ENCODE peak calls at places on chromosomes 11 and 22, in ten cellular contexts. G is HTR-8/SVneo, W is activated T-cell treated with anti-CD3 and anti-CD28 coated beads for 1 hour, V is astrocyte of the spinal cord, T is choroid plexus epithelial cell, M is mucosa of descending colon, H is mesenteric fat pad, E is heart right ventricle, I is transverse colon, N is A549. P is an unnamed sample.

GRCh38 chr11:65291613-65292012 is 23.1 kb upstream of the CDC42EP2 start:
- DNase-seq in G (no peak), W (no peak), V (peak; percentile 67), T (peak; percentile 84), M (no peak), H (no peak), E (no peak), I (no peak), N (no peak), P (no peak)

GRCh38 chr11:111001091-111001430 is 244.5 kb upstream of the POU2AF2 start:
- DNase-seq in G (no peak), W (no peak), V (no peak), T (no peak), M (no peak), H (no peak), E (no peak), I (no peak), N (no peak), P (no peak)

GRCh38 chr11:125443767-125444311 is 52.2 kb downstream of the FEZ1 start:
- DNase-seq in G (no peak), W (no peak), V (no peak), T (no peak), M (no peak), H (peak; percentile 71), E (no peak), I (no peak), N (no peak), P (no peak)

GRCh38 chr22:28917747-28918543 is 34.6 kb downstream of the ZNRF3 start:
- DNase-seq in G (no peak), W (no peak), V (peak; percentile 81), T (peak; percentile 81), M (peak; percentile 52), H (peak; percentile 65), E (peak; percentile 30), I (peak; percentile 32), N (peak; percentile 7), P (no peak)

GRCh38 chr22:33512961-33513360 is 407.3 kb downstream of the LARGE1 start:
- DNase-seq in G (no peak), W (no peak), V (no peak), T (no peak), M (no peak), H (no peak), E (no peak), I (no peak), N (no peak), P (no peak)

GRCh38 chr11:8354622-8355417 is 91.1 kb upstream of the LMO1 start:
- DNase-seq in G (no peak), W (no peak), V (no peak), T (peak; percentile 26), M (no peak), H (no peak), E (no peak), I (no peak), N (no peak), P (no peak)

GRCh38 chr22:32333769-32334639 is 23.7 kb upstream of the RFPL3 start:
- DNase-seq in G (no peak), W (no peak), V (no peak), T (no peak), M (no peak), H (peak; percentile 57), E (no peak), I (no peak), N (no peak), P (no peak)

GRCh38 chr11:46637546-46637945 is 20.2 kb downstream of the ATG13 start:
- DNase-seq in G (no peak), W (no peak), V (no peak), T (no peak), M (no peak), H (no peak), E (no peak), I (no peak), N (no peak), P (no peak)

GRCh38 chr11:69467646-69468045 is 13.8 kb upstream of the LINC01488 start:
- DNase-seq in G (no peak), W (no peak), V (no peak), T (no peak), M (peak; percentile 40), H (no peak), E (no peak), I (no peak), N (no peak), P (no peak)

GRCh38 chr11:127474735-127475134 is 474.2 kb upstream of the KIRREL3 start:
- DNase-seq in G (no peak), W (no peak), V (no peak), T (no peak), M (no peak), H (no peak), E (no peak), I (no peak), N (no peak), P (no peak)

GRCh38 chr11:98711011-98711410 is 309.7 kb upstream of the CNTN5 start:
- DNase-seq in G (no peak), W (no peak), V (peak; percentile 11), T (peak; percentile 13), M (no peak), H (no peak), E (no peak), I (no peak), N (no peak), P (no peak)

GRCh38 chr11:24855951-24856350 is 359.1 kb downstream of the LUZP2 start:
- DNase-seq in G (no peak), W (no peak), V (no peak), T (no peak), M (no peak), H (no peak), E (no peak), I (no peak), N (no peak), P (no peak)

GRCh38 chr11:8209208-8209807 is 40.5 kb upstream of the RIC3 start:
- DNase-seq in G (no peak), W (no peak), V (no peak), T (no peak), M (no peak), H (no peak), E (peak; percentile 59), I (no peak), N (no peak), P (peak; percentile 48)

GRCh38 chr11:61445535-61445934 is 15.6 kb downstream of the SDHAF2 start:
- DNase-seq in G (no peak), W (no peak), V (no peak), T (no peak), M (no peak), H (no peak), E (no peak), I (no peak), N (no peak), P (no peak)

GRCh38 chr11:92383430-92383829 is 158.8 kb downstream of the FAT3 start:
- DNase-seq in G (peak; percentile 44), W (no peak), V (peak; percentile 61), T (peak; percentile 16), M (no peak), H (no peak), E (no peak), I (no peak), N (no peak), P (no peak)

GRCh38 chr11:44305643-44306468 is 4.1 kb downstream of the ALX4 start:
- DNase-seq in G (no peak), W (no peak), V (no peak), T (peak; percentile 32), M (no peak), H (no peak), E (no peak), I (peak; percentile 20), N (no peak), P (peak; percentile 53)

GRCh38 chr22:19765477-19766234 is 5.1 kb downstream of the TBX1 start:
- DNase-seq in G (no peak), W (no peak), V (no peak), T (no peak), M (no peak), H (no peak), E (peak; percentile 37), I (no peak), N (no peak), P (no peak)

GRCh38 chr11:17407575-17407974 is 19.1 kb upstream of the KCNJ11 start:
- DNase-seq in G (no peak), W (no peak), V (no peak), T (peak; percentile 8), M (no peak), H (no peak), E (no peak), I (no peak), N (no peak), P (no peak)

GRCh38 chr22:33126881-33127280 is 68.7 kb upstream of the SYN3 start:
- DNase-seq in G (no peak), W (no peak), V (no peak), T (peak; percentile 1), M (no peak), H (no peak), E (no peak), I (no peak), N (no peak), P (no peak)

GRCh38 chr11:1557904-1558831 is 13.9 kb downstream of the DUSP8 start:
- DNase-seq in G (peak; percentile 81), W (no peak), V (peak; percentile 70), T (peak; percentile 50), M (peak; percentile 66), H (no peak), E (peak; percentile 55), I (peak; percentile 66), N (peak; percentile 71), P (no peak)

GRCh38 chr11:33635161-33635560 is 65.5 kb downstream of the C11orf91 start:
- DNase-seq in G (no peak), W (no peak), V (no peak), T (peak; percentile 87), M (no peak), H (no peak), E (peak; percentile 56), I (no peak), N (no peak), P (no peak)

GRCh38 chr11:86182976-86183584 is 61.5 kb upstream of the EED start:
- DNase-seq in G (no peak), W (no peak), V (no peak), T (peak; percentile 32), M (peak; percentile 64), H (no peak), E (no peak), I (peak; percentile 80), N (no peak), P (peak; percentile 91)

GRCh38 chr11:12802418-12803085 is 128.3 kb downstream of the TEAD1 start:
- DNase-seq in G (peak; percentile 54), W (no peak), V (peak; percentile 86), T (peak; percentile 84), M (peak; percentile 88), H (no peak), E (peak; percentile 34), I (peak; percentile 84), N (peak; percentile 94), P (no peak)

GRCh38 chr11:70705097-70705496 is 306.8 kb downstream of the CTTN start:
- DNase-seq in G (no peak), W (no peak), V (no peak), T (no peak), M (no peak), H (no peak), E (no peak), I (no peak), N (no peak), P (no peak)

GRCh38 chr22:41256254-41256897 is 15.6 kb upstream of the CHADL start:
- DNase-seq in G (peak; percentile 33), W (no peak), V (peak; percentile 64), T (peak; percentile 90), M (no peak), H (no peak), E (no peak), I (no peak), N (peak; percentile 59), P (no peak)

GRCh38 chr11:116791002-116791812 is 472 bp downstream of the APOA5 start:
- DNase-seq in G (peak; percentile 70), W (peak; percentile 68), V (peak; percentile 55), T (peak; percentile 71), M (peak; percentile 81), H (no peak), E (peak; percentile 86), I (peak; percentile 84), N (peak; percentile 79), P (peak; percentile 86)

GRCh38 chr11:71076021-71076420 is 176.4 kb downstream of the SHANK2 start:
- DNase-seq in G (no peak), W (no peak), V (no peak), T (no peak), M (no peak), H (no peak), E (no peak), I (no peak), N (no peak), P (no peak)

GRCh38 chr11:11845551-11845950 is 3.8 kb downstream of the USP47 start:
- DNase-seq in G (no peak), W (no peak), V (no peak), T (no peak), M (no peak), H (no peak), E (no peak), I (no peak), N (no peak), P (no peak)

P was measured in activated CD8-positive, alpha-beta T cell treated with anti-CD3 and anti-CD28 coated beads for 36 hours.